ENCODE peak calls at places on chromosomes 5 and 9, in ten cellular contexts. F is GM12892, L is sigmoid colon, D is esophagus muscularis mucosa, K is GM12891, C is Panc1, P is stomach, H is breast epithelium, O is HepG2, G is GM12878. A is an unnamed sample.

GRCh38 chr5:73692981-73693380 is 67.0 kb downstream of the ARHGEF28 start:
- DNase-seq in H (no peak), O (no peak), D (no peak), K (no peak), C (no peak), G (no peak), F (no peak), P (no peak), L (no peak), A (no peak)

GRCh38 chr5:85096426-85096825 is 711.7 kb upstream of the EDIL3 start:
- DNase-seq in K (no peak), H (no peak), C (no peak), P (no peak), G (no peak), O (no peak), L (no peak), F (no peak), D (no peak), A (no peak)

GRCh38 chr5:145825751-145826180 is 9.4 kb downstream of the PRELID2 start:
- DNase-seq in C (no peak), H (no peak), G (no peak), K (no peak), O (peak), D (peak), P (no peak), L (no peak), F (no peak), A (peak)

GRCh38 chr5:134647750-134648424 is 698 bp upstream of the SEC24A start:
- DNase-seq in C (peak), H (no peak), G (peak), P (no peak), D (no peak), L (no peak), O (peak), K (no peak), F (no peak), A (peak)

GRCh38 chr5:159403906-159404641 is 73.8 kb upstream of the IL12B start:
- DNase-seq in K (no peak), H (no peak), C (no peak), F (no peak), O (no peak), P (no peak), D (peak), L (no peak), G (no peak), A (no peak)

GRCh38 chr5:150731669-150732068 is 27.1 kb downstream of the DCTN4 start:
- DNase-seq in O (no peak), C (no peak), K (no peak), L (no peak), G (no peak), H (no peak), P (no peak), D (no peak), F (no peak), A (no peak)

GRCh38 chr5:132425009-132425937 is 55.8 kb downstream of the SLC22A5 start:
- DNase-seq in G (peak), C (no peak), K (peak), D (peak), O (no peak), H (no peak), L (peak), F (peak), P (no peak), A (no peak)

GRCh38 chr9:87770616-87771015 is 44.7 kb downstream of the CTSL start:
- DNase-seq in F (no peak), L (no peak), C (no peak), K (no peak), G (no peak), H (no peak), D (no peak), O (no peak), P (no peak), A (no peak)

GRCh38 chr5:176365663-176366574 is 632 bp downstream of the ARL10 start:
- DNase-seq in O (no peak), G (no peak), K (peak), C (no peak), H (no peak), L (peak), D (no peak), P (no peak), F (peak), A (no peak)

GRCh38 chr5:160269017-160269416 is 39.7 kb downstream of the FABP6 start:
- DNase-seq in O (no peak), L (peak), G (no peak), D (peak), F (no peak), H (peak), P (peak), K (no peak), C (no peak), A (no peak)

GRCh38 chr9:73151653-73152382 is at the start of gene ANXA1:
- DNase-seq in P (no peak), K (no peak), D (no peak), G (no peak), L (no peak), C (no peak), H (no peak), O (no peak), F (no peak), A (peak)

GRCh38 chr9:129556576-129557191 is 64.2 kb downstream of the C9orf50 start:
- DNase-seq in P (no peak), O (no peak), D (no peak), C (no peak), H (no peak), F (no peak), G (no peak), L (no peak), K (no peak), A (no peak)

GRCh38 chr9:98931543-98931942 is 12.2 kb upstream of the COL15A1 start:
- DNase-seq in G (no peak), K (no peak), H (no peak), O (no peak), L (no peak), F (no peak), P (no peak), D (no peak), C (no peak), A (no peak)

GRCh38 chr9:69444021-69444420 is 119.0 kb downstream of the ENTREP1 start:
- DNase-seq in C (no peak), O (no peak), K (no peak), P (no peak), G (no peak), F (no peak), H (no peak), L (no peak), D (no peak), A (no peak)

GRCh38 chr9:120755827-120756434 is 37.3 kb downstream of the FBXW2 start:
- DNase-seq in L (no peak), G (peak), H (no peak), O (peak), F (peak), P (peak), D (peak), K (peak), C (peak), A (peak)

GRCh38 chr9:133113163-133113927 is 7.7 kb downstream of the RALGDS start:
- DNase-seq in D (no peak), C (no peak), P (no peak), G (no peak), H (no peak), F (no peak), L (peak), K (no peak), O (no peak), A (no peak)

GRCh38 chr5:9316041-9316440 is 229.8 kb downstream of the SEMA5A start:
- DNase-seq in G (no peak), F (no peak), L (no peak), O (no peak), P (no peak), D (no peak), C (no peak), K (no peak), H (no peak), A (no peak)

GRCh38 chr9:127838375-127839078 is 15.9 kb downstream of the ENG start:
- DNase-seq in C (peak), D (peak), O (no peak), H (no peak), P (peak), K (no peak), G (no peak), F (no peak), L (peak), A (no peak)

GRCh38 chr5:8952147-8952546 is 593.7 kb downstream of the SEMA5A start:
- DNase-seq in H (no peak), L (no peak), D (no peak), K (no peak), F (no peak), O (no peak), G (no peak), C (no peak), P (no peak), A (no peak)

GRCh38 chr5:128714551-128714950 is 176.5 kb upstream of the FBN2 start:
- DNase-seq in G (no peak), O (no peak), P (no peak), H (no peak), D (no peak), F (no peak), K (no peak), L (no peak), C (no peak), A (no peak)

GRCh38 chr5:14914603-14915277 is 43.2 kb upstream of the ANKH start:
- DNase-seq in L (no peak), D (no peak), K (no peak), P (no peak), F (no peak), C (no peak), O (no peak), H (no peak), G (no peak), A (no peak)

GRCh38 chr9:94014845-94015244 is 59.7 kb upstream of the BARX1 start:
- DNase-seq in P (no peak), K (no peak), D (peak), F (no peak), G (no peak), H (no peak), C (no peak), O (no peak), L (no peak), A (no peak)

GRCh38 chr5:53965459-53965858 is 344.9 kb downstream of the ARL15 start:
- DNase-seq in L (no peak), P (no peak), F (no peak), K (no peak), G (no peak), O (no peak), C (no peak), H (no peak), D (no peak), A (no peak)

GRCh38 chr9:137435381-137435891 is 5.7 kb downstream of the ENTPD8 start:
- DNase-seq in G (no peak), O (no peak), H (no peak), C (no peak), D (no peak), F (no peak), L (no peak), P (no peak), K (no peak), A (no peak)

GRCh38 chr5:175353876-175354275 is 90.1 kb downstream of the DRD1 start:
- DNase-seq in C (no peak), L (no peak), F (no peak), P (no peak), H (no peak), O (no peak), G (no peak), D (no peak), K (no peak), A (no peak)

GRCh38 chr9:135328485-135329417 is 150.8 kb upstream of the PPP1R26 start:
- DNase-seq in K (no peak), C (no peak), F (no peak), P (no peak), D (no peak), H (peak), G (no peak), O (no peak), L (peak), A (no peak)

GRCh38 chr5:178149199-178149932 is 4.3 kb downstream of the NHP2 start:
- DNase-seq in G (no peak), C (no peak), P (no peak), O (no peak), K (no peak), L (no peak), H (no peak), F (no peak), D (no peak), A (no peak)

GRCh38 chr5:93621340-93621872 is 38.4 kb downstream of the NR2F1 start:
- DNase-seq in F (no peak), D (peak), P (peak), L (peak), K (no peak), G (no peak), O (peak), H (peak), C (peak), A (no peak)

GRCh38 chr5:29878599-29878998 is 1314.9 kb upstream of the CDH6 start:
- DNase-seq in P (no peak), H (no peak), K (no peak), F (no peak), C (no peak), D (no peak), G (no peak), O (no peak), L (no peak), A (no peak)

GRCh38 chr9:112218908-112219307 is 43.8 kb upstream of the SUSD1 start:
- DNase-seq in H (no peak), C (no peak), F (peak), G (peak), O (no peak), L (no peak), D (no peak), K (peak), P (no peak), A (no peak)

GRCh38 chr9:131274674-131275331 is 1.5 kb downstream of the FAM78A start:
- DNase-seq in O (no peak), K (no peak), F (no peak), D (no peak), P (no peak), G (no peak), L (no peak), C (no peak), H (no peak), A (no peak)

GRCh38 chr5:53249529-53249928 is 140.0 kb upstream of the MOCS2 start:
- DNase-seq in L (peak), H (no peak), O (no peak), G (no peak), C (peak), P (no peak), K (no peak), F (no peak), D (no peak), A (no peak)

GRCh38 chr9:133825555-133826198 is 87.5 kb upstream of the SARDH start:
- DNase-seq in O (no peak), H (no peak), P (no peak), D (no peak), C (no peak), G (no peak), F (no peak), K (no peak), L (no peak), A (no peak)

GRCh38 chr5:135383803-135384495 is 15.1 kb downstream of the MACROH2A1 start:
- DNase-seq in G (no peak), K (no peak), F (no peak), H (no peak), D (no peak), O (no peak), C (no peak), L (no peak), P (no peak), A (no peak)

GRCh38 chr9:117454711-117455110 is 39.9 kb upstream of the ASTN2 start:
- DNase-seq in O (no peak), P (no peak), G (no peak), K (no peak), C (no peak), H (no peak), F (no peak), D (no peak), L (no peak), A (no peak)

GRCh38 chr5:78530342-78531096 is 118.1 kb downstream of the LHFPL2 start:
- DNase-seq in D (no peak), K (no peak), L (no peak), H (no peak), G (no peak), C (no peak), O (no peak), F (no peak), P (no peak), A (no peak)

GRCh38 chr5:78887384-78888118 is 97.6 kb downstream of the ARSB start:
- DNase-seq in K (peak), O (no peak), C (no peak), D (no peak), H (no peak), F (no peak), L (no peak), G (peak), P (no peak), A (no peak)

GRCh38 chr5:87113848-87114247 is 153.8 kb upstream of the RASA1 start:
- DNase-seq in G (no peak), H (no peak), D (no peak), O (no peak), K (no peak), F (no peak), C (no peak), P (no peak), L (no peak), A (no peak)

GRCh38 chr9:92720807-92721535 is 43.7 kb downstream of the BICD2 start:
- DNase-seq in F (no peak), P (no peak), C (no peak), D (no peak), O (no peak), K (no peak), G (no peak), L (no peak), H (no peak), A (no peak)

GRCh38 chr5:1364211-1364610 is 19.3 kb upstream of the CLPTM1L start:
- DNase-seq in F (no peak), C (no peak), H (no peak), P (no peak), D (no peak), G (no peak), O (no peak), K (no peak), L (no peak), A (no peak)
- TF ChIP-seq POLR2AphosphoS5 in F (no peak), C (no peak), H (no peak), P (no peak), D (no peak), G (no peak), O (no peak), K (no peak), L (no peak), A (no peak)

GRCh38 chr9:482736-483135 is 268.1 kb downstream of the DOCK8 start:
- DNase-seq in L (no peak), P (no peak), K (no peak), C (no peak), O (no peak), G (no peak), D (no peak), F (no peak), H (no peak), A (no peak)

GRCh38 chr9:479316-479715 is 264.7 kb downstream of the DOCK8 start:
- DNase-seq in O (no peak), F (no peak), H (no peak), G (no peak), C (no peak), P (no peak), D (no peak), K (no peak), L (no peak), A (no peak)

GRCh38 chr9:477146-477545 is 262.5 kb downstream of the DOCK8 start:
- DNase-seq in L (no peak), H (no peak), P (no peak), O (no peak), D (no peak), F (no peak), C (no peak), G (no peak), K (no peak), A (no peak)

DNA sequence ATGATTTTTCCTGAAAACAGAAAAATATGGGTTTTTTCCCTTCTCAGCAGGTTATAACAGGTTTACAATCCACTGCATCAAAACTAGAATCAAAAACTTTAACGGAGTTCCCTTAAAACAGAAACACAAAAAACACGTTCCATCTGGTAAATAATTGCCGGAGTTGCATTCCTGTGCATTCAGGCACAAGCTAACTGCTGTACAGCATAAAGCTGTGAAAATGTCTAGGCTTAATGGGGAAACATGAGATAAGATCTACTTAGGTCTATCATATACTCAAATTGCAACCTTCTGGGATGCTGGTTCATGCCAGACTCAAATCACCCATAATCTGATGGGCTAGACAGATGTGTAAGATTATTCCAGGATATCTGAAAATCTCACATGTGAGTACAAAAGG is 265.3 kb downstream of the DOCK8 start:
- DNase-seq in P (no peak), K (no peak), D (no peak), G (no peak), C (no peak), F (no peak), H (no peak), O (no peak), L (no peak), A (no peak)
- TF ChIP-seq POLR2AphosphoS5 in P (no peak), K (no peak), D (no peak), G (no peak), C (no peak), F (no peak), H (no peak), O (no peak), L (no peak), A (no peak)

GRCh38 chr5:42951847-42952411 is 88.2 kb downstream of the ANXA2R start:
- DNase-seq in H (no peak), F (peak), K (peak), P (peak), G (no peak), L (no peak), C (no peak), D (no peak), O (no peak), A (no peak)
- TF ChIP-seq POLR2AphosphoS5 in H (no peak), F (no peak), K (no peak), P (no peak), G (no peak), L (no peak), C (no peak), D (no peak), O (no peak), A (no peak)

DNA sequence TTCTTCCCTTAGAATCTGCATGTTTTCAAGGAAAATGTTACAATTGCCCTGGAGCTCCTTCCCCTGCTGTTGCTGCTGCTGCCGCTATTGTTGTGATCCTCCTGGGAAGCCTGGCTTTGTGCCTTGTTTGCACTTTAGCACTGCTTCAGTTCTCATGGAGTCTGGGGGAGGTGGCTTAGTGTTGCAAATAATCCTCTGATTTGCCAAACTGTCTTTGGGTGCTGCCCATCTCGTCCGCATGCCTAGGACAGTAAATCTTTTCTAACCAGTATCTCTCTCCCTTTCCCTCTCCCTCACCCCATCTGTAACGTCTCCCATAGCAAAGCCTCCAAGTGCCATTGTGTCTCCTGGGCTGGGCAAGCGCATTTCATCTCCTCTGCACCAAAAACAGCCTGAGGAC is 30.3 kb downstream of the FAM240B start:
- DNase-seq in C (no peak), K (no peak), F (no peak), G (no peak), O (no peak), L (no peak), H (no peak), P (no peak), D (no peak), A (no peak)
- TF ChIP-seq POLR2AphosphoS5 in C (no peak), K (no peak), F (no peak), G (no peak), O (no peak), L (no peak), H (no peak), P (no peak), D (no peak), A (no peak)

GRCh38 chr9:124292696-124293593 is 35.2 kb downstream of the NEK6 start:
- DNase-seq in D (no peak), C (no peak), K (no peak), H (no peak), O (no peak), F (no peak), L (no peak), G (no peak), P (no peak), A (no peak)

GRCh38 chr9:124293712-124294504 is 36.2 kb downstream of the NEK6 start:
- DNase-seq in K (no peak), G (no peak), L (no peak), H (no peak), C (no peak), D (no peak), F (no peak), O (no peak), P (no peak), A (no peak)

GRCh38 chr9:124290743-124291554 is 33.2 kb downstream of the NEK6 start:
- DNase-seq in D (no peak), P (no peak), O (no peak), C (no peak), F (no peak), G (no peak), K (no peak), H (no peak), L (no peak), A (no peak)

GRCh38 chr9:124290053-124290581 is 32.4 kb downstream of the NEK6 start:
- DNase-seq in F (peak), K (no peak), D (no peak), L (no peak), G (no peak), C (no peak), H (no peak), P (peak), O (no peak), A (no peak)

GRCh38 chr9:124291801-124292396 is 34.1 kb downstream of the NEK6 start:
- DNase-seq in L (no peak), O (peak), P (no peak), F (peak), G (peak), H (no peak), K (no peak), C (no peak), D (no peak), A (no peak)
- TF ChIP-seq POLR2AphosphoS5 in L (no peak), O (no peak), P (no peak), F (peak), G (peak), H (no peak), K (no peak), C (no peak), D (no peak), A (no peak)

A was measured in HCT116.